ENCODE peak calls at places on chromosomes 6 and 20, in ten cellular contexts. One of them, this sample, is unnamed.

GRCh38 chr6:83430606-83431544 is at the start of gene ME1:
- DNase-seq in T-helper 9 cell: peak; percentile 4
- DNase-seq in Peyer's patch: peak; percentile 87
- DNase-seq in naive thymus-derived CD8-positive, alpha-beta T cell: no peak
- DNase-seq in activated B cell treated with CpG ODN at 0.5 μM for 24 hours: no peak
- DNase-seq in glomerular endothelial cell: no peak
- DNase-seq in omental fat pad: peak; percentile 38
- DNase-seq in stimulated activated CD4-positive, alpha-beta T cell treated with anti-CD3 and anti-CD28 coated beads, Interleukin-12 subunit alpha, Interleukin-12 subunit beta, amount 100 ng/mL, for 4 hours: peak; percentile 26
- DNase-seq in fibroblast of villous mesenchyme: peak; percentile 83
- DNase-seq in ELF-1: peak; percentile 84
- DNase-seq in this sample: no peak

GRCh38 chr20:58433759-58434158 is 44.7 kb downstream of the VAPB start:
- DNase-seq in omental fat pad: no peak
- DNase-seq in ELF-1: no peak
- DNase-seq in activated B cell treated with CpG ODN at 0.5 μM for 24 hours: no peak
- DNase-seq in stimulated activated CD4-positive, alpha-beta T cell treated with anti-CD3 and anti-CD28 coated beads, Interleukin-12 subunit alpha, Interleukin-12 subunit beta, amount 100 ng/mL, for 4 hours: no peak
- DNase-seq in T-helper 9 cell: no peak
- DNase-seq in naive thymus-derived CD8-positive, alpha-beta T cell: no peak
- DNase-seq in fibroblast of villous mesenchyme: peak; percentile 75
- DNase-seq in Peyer's patch: no peak
- DNase-seq in glomerular endothelial cell: no peak
- DNase-seq in this sample: no peak

GRCh38 chr6:121344539-121344938 is 10.3 kb upstream of the TBC1D32 start:
- DNase-seq in stimulated activated CD4-positive, alpha-beta T cell treated with anti-CD3 and anti-CD28 coated beads, Interleukin-12 subunit alpha, Interleukin-12 subunit beta, amount 100 ng/mL, for 4 hours: no peak
- DNase-seq in omental fat pad: no peak
- DNase-seq in Peyer's patch: no peak
- DNase-seq in glomerular endothelial cell: no peak
- DNase-seq in activated B cell treated with CpG ODN at 0.5 μM for 24 hours: no peak
- DNase-seq in fibroblast of villous mesenchyme: no peak
- DNase-seq in T-helper 9 cell: no peak
- DNase-seq in naive thymus-derived CD8-positive, alpha-beta T cell: no peak
- DNase-seq in ELF-1: no peak
- DNase-seq in this sample: no peak

GRCh38 chr20:62782149-62782892 is 14.0 kb upstream of the MRGBP start:
- DNase-seq in activated B cell treated with CpG ODN at 0.5 μM for 24 hours: no peak
- DNase-seq in ELF-1: peak; percentile 48
- DNase-seq in naive thymus-derived CD8-positive, alpha-beta T cell: no peak
- DNase-seq in omental fat pad: no peak
- DNase-seq in T-helper 9 cell: no peak
- DNase-seq in stimulated activated CD4-positive, alpha-beta T cell treated with anti-CD3 and anti-CD28 coated beads, Interleukin-12 subunit alpha, Interleukin-12 subunit beta, amount 100 ng/mL, for 4 hours: no peak
- DNase-seq in fibroblast of villous mesenchyme: no peak
- DNase-seq in Peyer's patch: no peak
- DNase-seq in glomerular endothelial cell: no peak
- DNase-seq in this sample: no peak

GRCh38 chr6:141259832-141260231 is 872.9 kb upstream of the GJE1 start:
- DNase-seq in fibroblast of villous mesenchyme: peak; percentile 20
- DNase-seq in stimulated activated CD4-positive, alpha-beta T cell treated with anti-CD3 and anti-CD28 coated beads, Interleukin-12 subunit alpha, Interleukin-12 subunit beta, amount 100 ng/mL, for 4 hours: no peak
- DNase-seq in glomerular endothelial cell: no peak
- DNase-seq in naive thymus-derived CD8-positive, alpha-beta T cell: no peak
- DNase-seq in omental fat pad: no peak
- DNase-seq in ELF-1: no peak
- DNase-seq in Peyer's patch: no peak
- DNase-seq in activated B cell treated with CpG ODN at 0.5 μM for 24 hours: no peak
- DNase-seq in T-helper 9 cell: no peak
- DNase-seq in this sample: no peak

GRCh38 chr6:54135665-54136370 is 24.6 kb downstream of the MLIP start:
- DNase-seq in glomerular endothelial cell: peak; percentile 7
- DNase-seq in activated B cell treated with CpG ODN at 0.5 μM for 24 hours: no peak
- DNase-seq in T-helper 9 cell: no peak
- DNase-seq in stimulated activated CD4-positive, alpha-beta T cell treated with anti-CD3 and anti-CD28 coated beads, Interleukin-12 subunit alpha, Interleukin-12 subunit beta, amount 100 ng/mL, for 4 hours: no peak
- DNase-seq in fibroblast of villous mesenchyme: peak; percentile 59
- DNase-seq in naive thymus-derived CD8-positive, alpha-beta T cell: no peak
- DNase-seq in Peyer's patch: no peak
- DNase-seq in omental fat pad: no peak
- DNase-seq in ELF-1: no peak
- DNase-seq in this sample: no peak

GRCh38 chr6:24845578-24845977 is 46.9 kb upstream of the ARMH2 start:
- DNase-seq in naive thymus-derived CD8-positive, alpha-beta T cell: no peak
- DNase-seq in stimulated activated CD4-positive, alpha-beta T cell treated with anti-CD3 and anti-CD28 coated beads, Interleukin-12 subunit alpha, Interleukin-12 subunit beta, amount 100 ng/mL, for 4 hours: no peak
- DNase-seq in ELF-1: no peak
- DNase-seq in T-helper 9 cell: no peak
- DNase-seq in omental fat pad: no peak
- DNase-seq in Peyer's patch: no peak
- DNase-seq in glomerular endothelial cell: no peak
- DNase-seq in activated B cell treated with CpG ODN at 0.5 μM for 24 hours: no peak
- DNase-seq in fibroblast of villous mesenchyme: no peak
- DNase-seq in this sample: no peak

GRCh38 chr6:166556871-166557322 is 29.6 kb downstream of the RAMACL start:
- DNase-seq in activated B cell treated with CpG ODN at 0.5 μM for 24 hours: no peak
- DNase-seq in glomerular endothelial cell: peak; percentile 96
- DNase-seq in T-helper 9 cell: no peak
- DNase-seq in ELF-1: no peak
- DNase-seq in omental fat pad: peak; percentile 38
- DNase-seq in fibroblast of villous mesenchyme: peak; percentile 60
- DNase-seq in Peyer's patch: peak; percentile 64
- DNase-seq in stimulated activated CD4-positive, alpha-beta T cell treated with anti-CD3 and anti-CD28 coated beads, Interleukin-12 subunit alpha, Interleukin-12 subunit beta, amount 100 ng/mL, for 4 hours: no peak
- DNase-seq in naive thymus-derived CD8-positive, alpha-beta T cell: no peak
- DNase-seq in this sample: no peak

GRCh38 chr6:89941847-89942497 is 47.7 kb downstream of the GJA10 start:
- DNase-seq in T-helper 9 cell: no peak
- DNase-seq in fibroblast of villous mesenchyme: no peak
- DNase-seq in activated B cell treated with CpG ODN at 0.5 μM for 24 hours: no peak
- DNase-seq in Peyer's patch: no peak
- DNase-seq in omental fat pad: no peak
- DNase-seq in naive thymus-derived CD8-positive, alpha-beta T cell: no peak
- DNase-seq in ELF-1: no peak
- DNase-seq in glomerular endothelial cell: no peak
- DNase-seq in stimulated activated CD4-positive, alpha-beta T cell treated with anti-CD3 and anti-CD28 coated beads, Interleukin-12 subunit alpha, Interleukin-12 subunit beta, amount 100 ng/mL, for 4 hours: no peak
- DNase-seq in this sample: no peak

GRCh38 chr6:6639572-6639971 is 51.1 kb downstream of the LY86 start:
- DNase-seq in ELF-1: no peak
- DNase-seq in activated B cell treated with CpG ODN at 0.5 μM for 24 hours: no peak
- DNase-seq in glomerular endothelial cell: no peak
- DNase-seq in omental fat pad: no peak
- DNase-seq in T-helper 9 cell: no peak
- DNase-seq in fibroblast of villous mesenchyme: no peak
- DNase-seq in stimulated activated CD4-positive, alpha-beta T cell treated with anti-CD3 and anti-CD28 coated beads, Interleukin-12 subunit alpha, Interleukin-12 subunit beta, amount 100 ng/mL, for 4 hours: no peak
- DNase-seq in naive thymus-derived CD8-positive, alpha-beta T cell: no peak
- DNase-seq in Peyer's patch: no peak
- DNase-seq in this sample: no peak

GRCh38 chr6:144344651-144345050 is 59.5 kb downstream of the UTRN start:
- DNase-seq in Peyer's patch: no peak
- DNase-seq in naive thymus-derived CD8-positive, alpha-beta T cell: no peak
- DNase-seq in stimulated activated CD4-positive, alpha-beta T cell treated with anti-CD3 and anti-CD28 coated beads, Interleukin-12 subunit alpha, Interleukin-12 subunit beta, amount 100 ng/mL, for 4 hours: no peak
- DNase-seq in omental fat pad: no peak
- DNase-seq in T-helper 9 cell: no peak
- DNase-seq in ELF-1: no peak
- DNase-seq in activated B cell treated with CpG ODN at 0.5 μM for 24 hours: no peak
- DNase-seq in glomerular endothelial cell: no peak
- DNase-seq in fibroblast of villous mesenchyme: no peak
- DNase-seq in this sample: no peak

GRCh38 chr6:110999634-111000270 is 17.9 kb downstream of the RPF2 start:
- DNase-seq in T-helper 9 cell: no peak
- DNase-seq in Peyer's patch: no peak
- DNase-seq in naive thymus-derived CD8-positive, alpha-beta T cell: no peak
- DNase-seq in fibroblast of villous mesenchyme: peak; percentile 55
- DNase-seq in activated B cell treated with CpG ODN at 0.5 μM for 24 hours: no peak
- DNase-seq in omental fat pad: no peak
- DNase-seq in ELF-1: no peak
- DNase-seq in stimulated activated CD4-positive, alpha-beta T cell treated with anti-CD3 and anti-CD28 coated beads, Interleukin-12 subunit alpha, Interleukin-12 subunit beta, amount 100 ng/mL, for 4 hours: no peak
- DNase-seq in glomerular endothelial cell: no peak
- DNase-seq in this sample: no peak

GRCh38 chr6:21740719-21741118 is 147.2 kb downstream of the SOX4 start:
- DNase-seq in ELF-1: no peak
- DNase-seq in stimulated activated CD4-positive, alpha-beta T cell treated with anti-CD3 and anti-CD28 coated beads, Interleukin-12 subunit alpha, Interleukin-12 subunit beta, amount 100 ng/mL, for 4 hours: no peak
- DNase-seq in Peyer's patch: no peak
- DNase-seq in fibroblast of villous mesenchyme: peak; percentile 24
- DNase-seq in naive thymus-derived CD8-positive, alpha-beta T cell: no peak
- DNase-seq in T-helper 9 cell: no peak
- DNase-seq in activated B cell treated with CpG ODN at 0.5 μM for 24 hours: no peak
- DNase-seq in glomerular endothelial cell: no peak
- DNase-seq in omental fat pad: no peak
- DNase-seq in this sample: no peak